ENCODE peak calls at places on chromosomes 13 and 19, in four cellular contexts. One of them, this sample, is unnamed.

GRCh38 chr13:50644081-50644871 is 199.2 kb downstream of the DLEU7 start:
- DNase-seq in GM03348: no peak
- DNase-seq in WTC11: no peak
- DNase-seq in NCI-H82: no peak
- DNase-seq in this sample: no peak

GRCh38 chr19:46181386-46181774 is 33.3 kb downstream of the IGFL2 start:
- DNase-seq in WTC11: no peak
- DNase-seq in NCI-H82: no peak
- DNase-seq in GM03348: no peak
- DNase-seq in this sample: no peak

GRCh38 chr13:110340812-110341444 is 33.8 kb downstream of the COL4A2 start:
- DNase-seq in WTC11: no peak
- DNase-seq in NCI-H82: no peak
- DNase-seq in GM03348: no peak
- DNase-seq in this sample: no peak

GRCh38 chr19:15265849-15266248 is 33.6 kb upstream of the EPHX3 start:
- DNase-seq in WTC11: no peak
- DNase-seq in NCI-H82: no peak
- DNase-seq in GM03348: peak
- DNase-seq in this sample: no peak

GRCh38 chr19:45526143-45526542 is 18.9 kb downstream of the VASP start:
- DNase-seq in NCI-H82: peak
- DNase-seq in WTC11: peak
- DNase-seq in GM03348: peak
- DNase-seq in this sample: peak

GRCh38 chr19:17078038-17078919 is 2.7 kb downstream of the MYO9B start:
- DNase-seq in WTC11: no peak
- DNase-seq in GM03348: no peak
- DNase-seq in NCI-H82: no peak
- DNase-seq in this sample: no peak

GRCh38 chr13:23418776-23419683 is 14.5 kb downstream of the SACS start:
- DNase-seq in NCI-H82: peak
- DNase-seq in WTC11: no peak
- DNase-seq in GM03348: no peak
- DNase-seq in this sample: no peak

GRCh38 chr13:90696656-90697055 is 650.8 kb upstream of the MIR17HG start:
- DNase-seq in NCI-H82: no peak
- DNase-seq in GM03348: no peak
- DNase-seq in WTC11: no peak
- DNase-seq in this sample: peak

GRCh38 chr13:33642374-33643065 is 175.4 kb upstream of the RFC3 start:
- DNase-seq in GM03348: peak
- DNase-seq in NCI-H82: peak
- DNase-seq in WTC11: no peak
- DNase-seq in this sample: no peak

GRCh38 chr19:49229416-49229815 is 71.8 kb downstream of the TRPM4 start:
- DNase-seq in NCI-H82: no peak
- DNase-seq in GM03348: no peak
- DNase-seq in WTC11: no peak
- DNase-seq in this sample: no peak

GRCh38 chr13:29140277-29140676 is 320.1 kb downstream of the MTUS2 start:
- DNase-seq in NCI-H82: no peak
- DNase-seq in GM03348: peak
- DNase-seq in WTC11: no peak
- DNase-seq in this sample: no peak

GRCh38 chr13:49124693-49125304 is 95.3 kb upstream of the MLNR start:
- DNase-seq in GM03348: no peak
- DNase-seq in NCI-H82: no peak
- DNase-seq in WTC11: no peak
- DNase-seq in this sample: no peak

GRCh38 chr13:51359352-51359751 is 19.9 kb downstream of the SERPINE3 start:
- DNase-seq in WTC11: no peak
- DNase-seq in GM03348: no peak
- DNase-seq in NCI-H82: no peak
- DNase-seq in this sample: no peak

This sample was measured in GM23338.